ENCODE peak calls at places on chromosomes 3 and 15, in four cellular contexts. W is H9, Q is hepatocyte, M is stomach. F is an unnamed sample.
A peak's percentile ranks its signal among the peaks of the same experiment; 100 is the strongest.

GRCh38 chr3:122353215-122353614 is 28.2 kb downstream of the CSTA start:
- DNase-seq in W (no peak), Q (no peak), M (no peak), F (no peak)

GRCh38 chr15:88255109-88255495 is 1.4 kb downstream of the NTRK3 start:
- DNase-seq in W (peak; percentile 41), Q (no peak), M (no peak), F (no peak)

GRCh38 chr3:158702815-158703481 is 29.3 kb downstream of the RARRES1 start:
- DNase-seq in W (no peak), Q (no peak), M (no peak), F (no peak)

GRCh38 chr15:89364341-89364740 is 29.7 kb upstream of the POLG start:
- DNase-seq in W (no peak), Q (no peak), M (no peak), F (no peak)

GRCh38 chr3:4119119-4119518 is 184.1 kb upstream of the SETMAR start:
- DNase-seq in W (no peak), Q (no peak), M (no peak), F (no peak)

GRCh38 chr3:123286308-123287023 is 84.7 kb downstream of the SEC22A start:
- DNase-seq in W (peak; percentile 81), Q (peak; percentile 82), M (no peak), F (no peak)

GRCh38 chr3:189298469-189299375 is 127.0 kb downstream of the TPRG1 start:
- DNase-seq in W (no peak), Q (no peak), M (no peak), F (no peak)

GRCh38 chr15:100973351-100974034 is 54.3 kb downstream of the LRRK1 start:
- DNase-seq in W (no peak), Q (peak; percentile 54), M (no peak), F (no peak)

GRCh38 chr3:100254168-100254777 is 6.5 kb upstream of the TBC1D23 start:
- DNase-seq in W (peak; percentile 67), Q (peak; percentile 85), M (peak; percentile 47), F (peak; percentile 47)

GRCh38 chr15:48191574-48192225 is at the start of gene CTXN2:
- DNase-seq in W (no peak), Q (peak; percentile 8), M (no peak), F (no peak)

GRCh38 chr3:32531010-32531647 is 28.5 kb upstream of the CMTM6 start:
- DNase-seq in W (no peak), Q (no peak), M (no peak), F (no peak)

GRCh38 chr3:170594528-170594927 is 8.7 kb upstream of the SLC7A14 start:
- DNase-seq in W (no peak), Q (no peak), M (no peak), F (no peak)

GRCh38 chr3:134201201-134202130 is 49.2 kb downstream of the RYK start:
- DNase-seq in W (no peak), Q (no peak), M (no peak), F (no peak)

GRCh38 chr3:30475038-30475808 is 131.2 kb upstream of the TGFBR2 start:
- DNase-seq in W (no peak), Q (no peak), M (no peak), F (no peak)

GRCh38 chr3:144953959-144954358 is 982.3 kb downstream of the DIPK2A start:
- DNase-seq in W (no peak), Q (no peak), M (no peak), F (no peak)

GRCh38 chr15:73366766-73367623 is 1.8 kb downstream of the HCN4 start:
- DNase-seq in W (peak; percentile 56), Q (no peak), M (no peak), F (no peak)

GRCh38 chr3:30770387-30770786 is 124.1 kb downstream of the GADL1 start:
- DNase-seq in W (no peak), Q (peak; percentile 69), M (no peak), F (no peak)

GRCh38 chr3:127417709-127418559 is 130.1 kb upstream of the PRR20G start:
- DNase-seq in W (peak; percentile 22), Q (no peak), M (no peak), F (no peak)

GRCh38 chr3:133209871-133210550 is 171.8 kb downstream of the TMEM108 start:
- DNase-seq in W (no peak), Q (peak; percentile 6), M (no peak), F (peak; percentile 37)

GRCh38 chr15:99120050-99120777 is 15.3 kb downstream of the SYNM start:
- DNase-seq in W (no peak), Q (no peak), M (no peak), F (no peak)

GRCh38 chr3:8964436-8965370 is 1.4 kb upstream of the RAD18 start:
- DNase-seq in W (peak; percentile 64), Q (peak; percentile 44), M (peak; percentile 47), F (no peak)

GRCh38 chr3:55362206-55362960 is 124.7 kb downstream of the WNT5A start:
- DNase-seq in W (no peak), Q (no peak), M (no peak), F (no peak)

GRCh38 chr3:31240466-31240865 is 292.3 kb upstream of the STT3B start:
- DNase-seq in W (no peak), Q (no peak), M (no peak), F (no peak)

GRCh38 chr15:38520035-38520434 is 44.6 kb downstream of the RASGRP1 start:
- DNase-seq in W (no peak), Q (no peak), M (no peak), F (no peak)

GRCh38 chr3:182309120-182309519 is 484.2 kb upstream of the ATP11B start:
- DNase-seq in W (no peak), Q (peak; percentile 40), M (no peak), F (no peak)

GRCh38 chr15:68354923-68355322 is 77.0 kb downstream of the ITGA11 start:
- DNase-seq in W (no peak), Q (peak; percentile 63), M (no peak), F (no peak)

GRCh38 chr3:177335728-177336127 is 138.4 kb upstream of the TBL1XR1 start:
- DNase-seq in W (no peak), Q (no peak), M (no peak), F (no peak)

GRCh38 chr3:71753716-71754609 is at the start of gene GPR27:
- DNase-seq in W (peak; percentile 56), Q (peak; percentile 67), M (no peak), F (no peak)

GRCh38 chr15:101172421-101173097 is 79.3 kb downstream of the CHSY1 start:
- DNase-seq in W (no peak), Q (no peak), M (no peak), F (no peak)

GRCh38 chr15:91861223-91861622 is 7.7 kb downstream of the SLCO3A1 start:
- DNase-seq in W (no peak), Q (no peak), M (no peak), F (no peak)

GRCh38 chr3:177351757-177352158 is 154.5 kb upstream of the TBL1XR1 start:
- DNase-seq in W (no peak), Q (no peak), M (no peak), F (no peak)

GRCh38 chr15:71512281-71513016 is 297.9 kb upstream of the NR2E3 start:
- DNase-seq in W (no peak), Q (peak; percentile 27), M (no peak), F (no peak)

GRCh38 chr3:46711305-46711704 is 6.4 kb downstream of the PRSS50 start:
- DNase-seq in W (no peak), Q (peak; percentile 38), M (no peak), F (no peak)

GRCh38 chr15:40256642-40257235 is 17.9 kb downstream of the PAK6 start:
- DNase-seq in W (no peak), Q (no peak), M (no peak), F (no peak)
- H3K27ac ChIP-seq in W (no peak overlapping the region), Q (no peak overlapping the region), M (no peak overlapping the region), F (no peak overlapping the region)

DNA sequence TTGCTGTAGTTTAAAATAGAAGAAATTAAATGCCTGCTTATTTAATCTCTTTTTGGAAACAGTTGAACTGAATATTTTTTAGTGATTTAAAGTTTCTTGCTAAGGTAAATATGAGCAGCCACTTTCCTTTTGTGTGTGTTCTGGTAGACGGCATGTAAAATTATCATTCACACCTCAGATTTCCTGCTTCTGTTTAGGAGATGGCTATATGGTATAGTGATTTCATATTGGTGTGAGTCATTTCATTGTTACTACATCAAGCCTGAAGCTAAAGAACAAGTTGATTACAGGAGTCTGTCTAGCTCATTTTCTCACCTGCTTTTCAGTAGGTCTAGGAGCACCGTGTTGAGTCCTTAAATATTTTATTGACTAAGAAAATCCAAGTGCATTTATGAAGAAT is 2.2 kb downstream of the LRCH3 start:
- DNase-seq in W (no peak), Q (no peak), M (no peak), F (no peak)
- H3K27ac ChIP-seq in W (no peak overlapping the region), Q (no peak overlapping the region), M (no peak overlapping the region), F (peak overlapping the region; percentile 19)

DNA sequence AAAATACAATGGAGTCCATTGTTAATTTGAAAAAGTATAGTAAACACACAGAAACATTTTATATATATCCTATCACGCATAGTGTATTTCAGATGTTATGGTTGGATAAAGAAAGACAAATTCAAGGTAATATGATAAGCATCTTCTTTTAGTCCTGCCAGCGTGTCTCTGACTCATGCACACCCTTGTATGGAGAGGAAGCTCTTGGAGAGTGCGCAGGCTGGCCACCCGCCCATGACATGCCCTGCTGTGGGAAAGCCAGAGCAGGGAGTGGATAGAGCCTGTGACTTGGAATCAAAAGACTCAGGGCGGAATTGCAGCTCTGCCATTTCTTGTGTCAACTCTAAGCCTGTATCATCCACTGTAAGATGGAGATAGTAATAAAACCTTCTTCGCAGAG is 23.0 kb upstream of the COPG1 start:
- DNase-seq in W (no peak), Q (no peak), M (peak; percentile 65), F (no peak)
- H3K27ac ChIP-seq in W (no peak overlapping the region), Q (no peak overlapping the region), M (peak overlapping the region; percentile 88), F (peak overlapping the region; percentile 16)

GRCh38 chr15:62748175-62748574 is 294.4 kb upstream of the TPM1 start:
- DNase-seq in W (no peak), Q (no peak), M (no peak), F (no peak)
- H3K27ac ChIP-seq in W (no peak overlapping the region), Q (no peak overlapping the region), M (no peak overlapping the region), F (no peak overlapping the region)

GRCh38 chr15:60412026-60412425 is 14.2 kb upstream of the ANXA2 start:
- DNase-seq in W (no peak), Q (no peak), M (no peak), F (no peak)

GRCh38 chr15:60414016-60414682 is 16.4 kb upstream of the ANXA2 start:
- DNase-seq in W (no peak), Q (no peak), M (no peak), F (no peak)

GRCh38 chr15:60416519-60416918 is 18.7 kb upstream of the ANXA2 start:
- DNase-seq in W (no peak), Q (no peak), M (no peak), F (no peak)

GRCh38 chr15:60417112-60417511 is 19.3 kb upstream of the ANXA2 start:
- DNase-seq in W (no peak), Q (no peak), M (no peak), F (no peak)

DNA sequence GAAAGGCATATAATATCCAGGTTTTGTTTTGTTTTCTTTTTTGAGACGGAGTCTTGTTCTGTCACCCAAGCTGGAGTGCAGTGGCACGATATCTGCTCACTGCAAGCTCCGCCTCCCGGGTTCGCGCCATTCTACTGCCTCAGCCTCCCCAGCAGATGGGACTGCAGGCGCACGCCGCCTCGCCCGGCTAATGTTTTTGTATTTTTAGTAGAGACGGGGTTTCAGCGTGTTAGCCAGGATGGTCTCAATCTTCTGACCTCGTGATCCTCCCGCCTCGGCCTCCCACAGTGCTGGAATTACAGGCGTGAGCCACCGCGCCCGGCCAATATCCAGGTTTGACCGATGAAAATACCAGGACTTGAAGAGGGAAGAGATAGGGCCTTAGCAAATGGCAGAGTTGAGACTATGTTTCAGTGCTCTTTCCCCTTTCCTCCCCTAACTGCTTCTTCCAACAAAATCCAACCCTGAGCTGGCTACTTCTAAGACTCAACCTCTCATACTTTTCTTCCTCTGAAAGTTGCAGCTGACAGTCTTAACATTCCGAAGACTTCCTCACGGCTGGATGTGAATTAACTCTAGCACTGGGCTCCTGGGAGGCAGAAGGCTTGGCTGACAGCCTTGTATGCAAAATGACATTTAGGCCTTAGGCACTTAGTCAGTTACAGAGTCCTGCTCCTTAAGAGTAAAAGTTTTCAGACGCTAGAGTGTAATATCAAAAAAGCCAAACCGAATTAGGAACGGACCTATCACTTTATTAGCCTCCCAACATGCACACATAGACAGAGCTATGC is 15.2 kb upstream of the ANXA2 start:
- DNase-seq in W (no peak), Q (no peak), M (no peak), F (no peak)
- H3K27ac ChIP-seq in W (no peak overlapping the region), Q (peak overlapping the region; percentile 33), M (peak overlapping the region; percentile 65), F (no peak overlapping the region)